ENCODE peak calls at places on chromosomes 11 and 22, in six cellular contexts. I, Y, B, R, O and U are unnamed samples.

GRCh38 chr11:100445231-100445735 is 241.8 kb upstream of the ARHGAP42 start:
- DNase-seq in O (no peak), Y (no peak), B (no peak), R (no peak), I (no peak), U (peak)

GRCh38 chr11:93498099-93499040 is 44.8 kb downstream of the SMCO4 start:
- DNase-seq in I (peak), O (no peak), B (no peak), R (peak), Y (no peak), U (no peak)

GRCh38 chr22:45069925-45070324 is 60.1 kb upstream of the PHF21B start:
- DNase-seq in Y (peak), O (no peak), B (no peak), R (no peak), I (no peak), U (no peak)

GRCh38 chr22:20459152-20459542 is 21.5 kb upstream of the SCARF2 start:
- DNase-seq in B (no peak), R (no peak), Y (no peak), O (no peak), I (no peak), U (no peak)

GRCh38 chr22:42078469-42079318 is 806 bp upstream of the SMDT1 start:
- DNase-seq in Y (no peak), R (peak), I (no peak), B (no peak), O (no peak), U (no peak)

GRCh38 chr11:134637091-134638015 is 225.3 kb upstream of the B3GAT1 start:
- DNase-seq in O (no peak), B (no peak), R (no peak), Y (no peak), I (no peak), U (no peak)

GRCh38 chr11:119324124-119324665 is 7.3 kb upstream of the MCAM start:
- DNase-seq in O (no peak), Y (no peak), B (no peak), R (no peak), I (no peak), U (no peak)

GRCh38 chr11:117973446-117973922 is 12.7 kb upstream of the IL10RA start:
- DNase-seq in R (no peak), B (no peak), I (no peak), Y (no peak), O (no peak), U (no peak)

GRCh38 chr11:12239396-12240298 is 129.3 kb downstream of the MICAL2 start:
- DNase-seq in I (no peak), R (no peak), O (no peak), B (no peak), Y (no peak), U (no peak)

GRCh38 chr11:133955945-133956421 is 785 bp downstream of the IGSF9B start:
- DNase-seq in R (no peak), Y (no peak), I (no peak), O (no peak), B (no peak), U (no peak)

GRCh38 chr11:65639623-65640482 is 2.0 kb downstream of the SIPA1 start:
- DNase-seq in I (no peak), O (no peak), B (no peak), R (no peak), Y (no peak), U (no peak)

GRCh38 chr11:11502303-11502828 is 119.4 kb downstream of the GALNT18 start:
- DNase-seq in I (no peak), B (no peak), R (no peak), Y (no peak), O (no peak), U (no peak)

GRCh38 chr22:44537016-44537936 is 39.2 kb upstream of the RTL6 start:
- DNase-seq in O (no peak), R (no peak), Y (no peak), B (no peak), I (no peak), U (no peak)

GRCh38 chr11:69299572-69299971 is 5.6 kb downstream of the MYEOV start:
- DNase-seq in Y (no peak), I (no peak), R (no peak), O (no peak), B (no peak), U (no peak)

GRCh38 chr11:94648789-94649188 is 81.6 kb downstream of the PIWIL4 start:
- DNase-seq in O (no peak), R (no peak), Y (no peak), I (no peak), B (no peak), U (no peak)

GRCh38 chr11:86632499-86633269 is 39.7 kb downstream of the ME3 start:
- DNase-seq in Y (no peak), B (peak), R (peak), O (peak), I (peak), U (no peak)

GRCh38 chr11:45457649-45458048 is 171.5 kb upstream of the SYT13 start:
- DNase-seq in I (peak), O (peak), R (peak), Y (no peak), B (no peak), U (no peak)

GRCh38 chr22:29143848-29144785 is 61.6 kb upstream of the EMID1 start:
- DNase-seq in R (no peak), Y (no peak), B (no peak), I (no peak), O (no peak), U (no peak)

GRCh38 chr11:120950880-120951279 is 73.0 kb upstream of the TBCEL start:
- DNase-seq in O (no peak), R (no peak), I (no peak), B (no peak), Y (no peak), U (no peak)

GRCh38 chr11:82864268-82864667 is 36.0 kb downstream of the PRCP start:
- DNase-seq in O (peak), Y (no peak), R (peak), B (peak), I (peak), U (peak)

GRCh38 chr22:30875481-30876215 is 92.9 kb downstream of the MORC2 start:
- DNase-seq in R (no peak), O (peak), I (no peak), Y (no peak), B (no peak), U (peak)

GRCh38 chr22:41338614-41339212 is 37.4 kb downstream of the ZC3H7B start:
- DNase-seq in R (no peak), B (no peak), Y (no peak), I (no peak), O (no peak), U (no peak)

GRCh38 chr11:134032501-134033091 is 36.3 kb upstream of the JAM3 start:
- DNase-seq in Y (no peak), O (no peak), I (no peak), R (peak), B (no peak), U (peak)

GRCh38 chr11:75450826-75451783 is 18.1 kb upstream of the KLHL35 start:
- DNase-seq in Y (peak), B (no peak), O (no peak), R (no peak), I (no peak), U (no peak)